ENCODE peak calls at places on chromosomes 2 and 18, in six cellular contexts. D is K562, Y is endothelial cell of umbilical vein, K is HCT116, C is stomach, G is spleen. N is an unnamed sample. For H3K9me3, the result is how much of the 10 kb centered on the place peaks cover.

GRCh38 chr2:202376460-202377307 is 557 bp downstream of the BMPR2 start:
- DNase-seq in C (no peak), Y (peak), K (no peak), G (peak), D (peak), N (peak)

GRCh38 chr2:217980036-217980435 is 22.8 kb downstream of the TNS1 start:
- DNase-seq in G (peak), Y (no peak), K (no peak), C (no peak), D (no peak), N (no peak)

GRCh38 chr2:176494949-176495353 is 225.7 kb downstream of the MTX2 start:
- DNase-seq in D (no peak), K (no peak), Y (no peak), C (peak), G (no peak), N (no peak)

GRCh38 chr2:30686000-30686399 is 121.2 kb downstream of the CAPN13 start:
- DNase-seq in C (no peak), D (peak), Y (no peak), G (no peak), K (no peak), N (no peak)

GRCh38 chr18:48927286-48928080 is 23.3 kb downstream of the SMAD7 start:
- DNase-seq in G (no peak), Y (no peak), K (no peak), D (no peak), C (no peak), N (no peak)

GRCh38 chr2:172943992-172944793 is 131.5 kb upstream of the MAP3K20 start:
- DNase-seq in Y (no peak), G (no peak), C (no peak), D (no peak), K (no peak), N (no peak)

GRCh38 chr18:9444549-9444948 is 30.8 kb upstream of the RALBP1 start:
- DNase-seq in Y (no peak), D (no peak), G (no peak), C (no peak), K (no peak), N (no peak)

GRCh38 chr2:236963631-236964030 is 122.1 kb upstream of the COPS8 start:
- DNase-seq in K (no peak), D (no peak), C (peak), Y (no peak), G (no peak), N (no peak)

GRCh38 chr18:24027156-24027555 is 12.6 kb downstream of the TTC39C start:
- DNase-seq in C (no peak), Y (no peak), D (no peak), G (no peak), K (no peak), N (peak)

GRCh38 chr2:41711736-41712135 is 336.1 kb upstream of the PKDCC start:
- DNase-seq in D (no peak), Y (no peak), K (no peak), G (no peak), C (no peak), N (no peak)

GRCh38 chr2:85312404-85312803 is 15.4 kb downstream of the TGOLN2 start:
- DNase-seq in C (no peak), K (no peak), G (no peak), D (no peak), Y (no peak), N (no peak)

GRCh38 chr2:198913394-198914152 is 544.2 kb downstream of the SATB2 start:
- DNase-seq in D (no peak), C (no peak), G (no peak), Y (no peak), K (no peak), N (no peak)

GRCh38 chr2:239224249-239224605 is 176.6 kb downstream of the HDAC4 start:
- DNase-seq in K (no peak), C (no peak), D (no peak), Y (no peak), G (no peak), N (no peak)

GRCh38 chr2:45857206-45857605 is 205.7 kb downstream of the PRKCE start:
- DNase-seq in G (no peak), K (no peak), C (no peak), Y (no peak), D (no peak), N (no peak)

GRCh38 chr2:8803658-8804379 is 33.6 kb downstream of the KIDINS220 start:
- DNase-seq in D (peak), G (no peak), K (peak), C (peak), Y (peak), N (peak)

GRCh38 chr2:190748966-190749365 is 100.1 kb downstream of the NAB1 start:
- DNase-seq in G (no peak), C (no peak), Y (no peak), K (no peak), D (no peak), N (no peak)

GRCh38 chr2:227374158-227374557 is 4.9 kb downstream of the TM4SF20 start:
- DNase-seq in G (no peak), Y (no peak), C (no peak), D (no peak), K (no peak), N (no peak)

GRCh38 chr2:192473331-192473730 is 278.6 kb upstream of the TMEFF2 start:
- DNase-seq in G (no peak), K (no peak), Y (no peak), D (no peak), C (no peak), N (no peak)

GRCh38 chr2:84991404-84992151 is 20.6 kb downstream of the KCMF1 start:
- DNase-seq in K (no peak), Y (peak), C (no peak), D (no peak), G (no peak), N (no peak)

GRCh38 chr2:232522855-232523681 is 2.9 kb downstream of the PRSS56 start:
- DNase-seq in G (no peak), K (no peak), C (no peak), Y (no peak), D (no peak), N (no peak)

GRCh38 chr18:78972385-78972918 is 7.2 kb upstream of the SALL3 start:
- DNase-seq in C (no peak), K (no peak), G (no peak), D (no peak), Y (no peak), N (no peak)

GRCh38 chr18:2301316-2301715 is 270.0 kb downstream of the METTL4 start:
- DNase-seq in C (no peak), D (no peak), G (no peak), K (no peak), Y (no peak), N (no peak)

GRCh38 chr2:70991142-70991541 is 3.5 kb downstream of the TEX261 start:
- DNase-seq in G (peak), D (no peak), K (no peak), Y (no peak), C (no peak), N (no peak)

GRCh38 chr2:213995400-213996105 is 415.3 kb upstream of the VWC2L start:
- DNase-seq in C (no peak), K (peak), G (no peak), Y (peak), D (no peak), N (no peak)

GRCh38 chr18:12085786-12086185 is 7.9 kb upstream of the ANKRD62 start:
- DNase-seq in D (no peak), Y (no peak), G (no peak), C (no peak), K (no peak), N (no peak)

GRCh38 chr2:234957533-234958135 is 5.8 kb downstream of the SH3BP4 start:
- DNase-seq in C (no peak), K (no peak), Y (no peak), G (peak), D (no peak), N (no peak)

GRCh38 chr18:43662657-43663056 is 385.4 kb upstream of the SYT4 start:
- DNase-seq in G (no peak), C (no peak), Y (no peak), K (no peak), D (no peak), N (no peak)

GRCh38 chr18:33584845-33585775 is 7.1 kb downstream of the ASXL3 start:
- DNase-seq in K (no peak), Y (no peak), C (no peak), D (no peak), G (no peak), N (no peak)

DNA sequence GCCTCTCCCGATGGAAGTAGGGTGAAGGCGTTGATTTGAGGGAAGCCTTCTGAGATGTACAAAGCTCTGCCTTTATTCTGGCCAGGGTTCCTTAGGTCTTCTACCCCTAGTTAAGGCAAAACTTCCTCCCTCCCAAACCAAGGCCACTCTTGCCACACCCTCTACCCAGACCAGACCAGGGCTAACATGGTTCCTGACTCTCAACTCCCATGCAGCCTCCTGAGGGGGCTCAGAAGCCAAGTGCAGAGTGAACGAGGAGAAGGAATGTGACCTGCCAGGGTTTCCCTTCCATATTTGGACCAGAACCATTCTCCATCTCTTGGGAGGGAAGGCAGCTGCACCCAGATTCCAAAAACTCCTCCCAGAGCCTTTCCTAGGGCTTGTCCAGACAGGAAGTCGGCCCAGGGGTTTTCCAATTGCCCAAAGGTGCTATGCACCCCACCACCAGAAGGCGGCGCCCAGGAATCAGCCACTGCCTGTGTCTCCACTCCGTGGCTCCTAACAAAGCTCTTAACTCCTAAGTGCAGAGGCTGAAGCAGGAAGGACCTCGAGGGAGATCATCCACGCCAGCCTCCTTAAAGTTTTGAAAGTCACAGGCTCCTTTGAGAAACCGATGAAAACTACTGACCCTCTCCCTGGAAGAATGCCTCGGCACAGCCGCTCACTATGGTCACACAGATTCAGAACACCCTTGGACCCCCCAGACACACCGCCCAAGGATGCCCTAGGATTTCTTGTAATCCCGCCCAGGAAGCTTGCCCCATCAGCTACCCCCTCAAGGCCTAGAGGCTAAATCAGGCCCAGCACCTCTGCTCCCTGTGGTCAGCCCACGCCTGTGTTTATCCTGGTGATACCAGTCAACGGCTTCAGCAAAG is 157.8 kb downstream of the SMAD2 start:
- DNase-seq in G (peak), K (peak), D (peak), Y (peak), C (peak), N (no peak)
- TF ChIP-seq CTCF in G (peak), K (peak), D (peak), Y (peak), C (peak), N (no peak)

GRCh38 chr2:15645720-15646385 is 54.2 kb downstream of the DDX1 start:
- DNase-seq in Y (no peak), D (no peak), K (no peak), C (no peak), G (no peak), N (no peak)
- TF ChIP-seq POLR2AphosphoS5 in Y (no peak), D (no peak), K (no peak), C (no peak), G (no peak), N (no peak)

GRCh38 chr2:89775885-89776284 is 1084.4 kb downstream of the RPIA start:
- DNase-seq in C (no peak), G (no peak), Y (no peak), D (no peak), K (no peak), N (no peak)
- H3K9me3 ChIP-seq in C (half or more), G (half or more), Y (under half), D (under half), K (half or more), N (under half)

GRCh38 chr18:22320155-22320554 is 97.6 kb downstream of the CTAGE1 start:
- DNase-seq in D (no peak), Y (no peak), G (no peak), K (no peak), C (no peak), N (no peak)

GRCh38 chr18:22320736-22321135 is 97.0 kb downstream of the CTAGE1 start:
- DNase-seq in D (no peak), K (no peak), Y (no peak), G (no peak), C (no peak), N (no peak)

GRCh38 chr18:22325396-22325795 is 92.3 kb downstream of the CTAGE1 start:
- DNase-seq in G (no peak), C (no peak), Y (no peak), K (no peak), D (no peak), N (no peak)

GRCh38 chr18:22322251-22322691 is 95.4 kb downstream of the CTAGE1 start:
- DNase-seq in Y (no peak), D (no peak), K (no peak), G (no peak), C (no peak), N (no peak)

GRCh38 chr18:22324191-22325131 is 93.3 kb downstream of the CTAGE1 start:
- DNase-seq in K (no peak), C (peak), D (peak), Y (peak), G (peak), N (no peak)
- TF ChIP-seq CTCF in K (no peak), C (no peak), D (peak), Y (no peak), G (no peak), N (no peak)

GRCh38 chr2:112542123-112542973 is at the start of gene POLR1B:
- DNase-seq in G (peak), C (peak), Y (peak), K (peak), D (peak), N (peak)
- TF ChIP-seq POLR2AphosphoS5 in G (peak), C (peak), Y (no peak), K (peak), D (peak), N (peak)

DNA sequence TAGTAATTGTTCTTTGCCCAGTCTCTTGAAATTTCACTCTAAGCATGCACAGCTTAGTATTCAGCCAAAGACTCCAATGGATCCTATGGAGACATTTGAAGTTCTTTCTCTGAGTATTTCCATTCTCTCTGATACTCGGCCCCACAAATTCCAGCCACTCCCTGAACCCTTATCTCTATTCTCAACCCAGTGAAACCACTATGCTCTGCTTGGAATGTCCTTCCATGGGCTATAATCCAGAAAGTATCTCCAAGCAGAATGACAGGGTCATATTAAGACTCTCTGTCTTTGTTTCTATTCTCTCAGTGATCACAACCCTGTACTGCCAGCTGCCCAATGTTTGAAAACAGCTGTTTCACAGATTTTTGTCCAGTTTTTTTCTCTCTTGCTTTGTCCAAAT is 22.0 kb downstream of the CHMP3 start:
- DNase-seq in Y (no peak), D (peak), K (no peak), C (no peak), G (no peak), N (no peak)
- H3K9me3 ChIP-seq in Y (under half), D (under half), K (under half), C (under half), G (under half), N (under half)

DNA sequence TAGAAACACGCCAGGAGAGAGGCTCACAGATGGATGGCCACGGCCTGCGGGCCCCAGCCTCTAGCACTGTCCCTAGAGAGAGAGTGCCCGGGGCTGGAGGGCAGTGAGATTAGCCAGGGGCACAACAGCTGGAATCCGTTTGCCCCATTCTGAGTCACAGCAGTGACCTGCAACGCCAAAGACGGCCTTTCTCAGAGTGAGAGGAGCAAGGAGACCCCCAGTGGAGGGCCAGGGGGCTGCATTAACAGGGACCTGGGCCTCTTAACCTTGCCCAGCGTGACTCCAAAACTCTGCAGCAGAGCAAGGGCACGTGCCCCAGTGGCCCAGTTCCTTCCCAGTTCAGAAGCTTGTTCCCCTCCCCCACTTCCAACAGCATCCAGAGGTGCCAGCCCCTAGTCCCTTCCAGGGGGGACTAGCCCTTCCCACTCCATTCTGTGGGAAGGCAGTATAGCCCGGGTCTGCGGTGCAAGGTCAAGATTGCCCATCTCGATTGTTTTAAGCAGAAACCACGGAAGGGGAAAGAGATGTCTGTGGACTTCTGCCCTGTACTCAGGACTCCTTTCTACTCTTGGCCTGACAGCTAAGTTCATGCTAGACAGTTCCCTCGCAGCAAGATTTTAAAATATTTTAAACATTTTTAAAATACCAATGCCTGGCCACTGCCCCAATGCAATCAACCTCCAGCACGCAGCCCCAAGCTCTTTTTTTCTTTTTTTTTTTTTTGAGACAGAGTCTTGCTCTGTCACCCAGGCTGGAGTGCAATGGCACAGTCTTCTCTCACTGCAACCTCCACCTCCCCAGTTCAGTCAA is 50.9 kb upstream of the BIN1 start:
- DNase-seq in Y (no peak), G (no peak), C (peak), D (peak), K (no peak), N (no peak)
- TF ChIP-seq CTCF in Y (peak), G (no peak), C (no peak), D (peak), K (no peak), N (no peak)

DNA sequence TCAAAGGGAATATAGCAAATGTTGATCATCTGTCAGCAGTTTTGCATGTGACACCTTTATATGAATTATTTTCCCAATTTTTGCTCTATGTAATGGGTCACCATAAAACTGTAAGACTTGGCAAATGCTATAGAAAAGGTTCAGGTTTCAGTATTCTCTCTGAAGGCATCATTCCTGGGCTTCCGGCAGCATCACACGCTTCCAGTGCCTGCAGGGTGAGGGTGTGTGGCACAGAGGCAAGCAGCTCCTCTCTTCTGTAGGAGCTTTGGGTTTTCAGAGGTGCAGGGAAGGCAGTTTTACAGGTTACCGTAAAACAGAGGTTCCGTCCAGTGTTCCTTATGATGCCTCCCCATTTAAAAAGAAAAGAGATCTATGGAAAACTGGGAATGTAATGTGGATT is 18.8 kb downstream of the COA5 start:
- DNase-seq in G (peak), C (no peak), K (no peak), Y (no peak), D (no peak), N (no peak)
- TF ChIP-seq POLR2AphosphoS5 in G (no peak), C (no peak), K (no peak), Y (no peak), D (no peak), N (no peak)

DNA sequence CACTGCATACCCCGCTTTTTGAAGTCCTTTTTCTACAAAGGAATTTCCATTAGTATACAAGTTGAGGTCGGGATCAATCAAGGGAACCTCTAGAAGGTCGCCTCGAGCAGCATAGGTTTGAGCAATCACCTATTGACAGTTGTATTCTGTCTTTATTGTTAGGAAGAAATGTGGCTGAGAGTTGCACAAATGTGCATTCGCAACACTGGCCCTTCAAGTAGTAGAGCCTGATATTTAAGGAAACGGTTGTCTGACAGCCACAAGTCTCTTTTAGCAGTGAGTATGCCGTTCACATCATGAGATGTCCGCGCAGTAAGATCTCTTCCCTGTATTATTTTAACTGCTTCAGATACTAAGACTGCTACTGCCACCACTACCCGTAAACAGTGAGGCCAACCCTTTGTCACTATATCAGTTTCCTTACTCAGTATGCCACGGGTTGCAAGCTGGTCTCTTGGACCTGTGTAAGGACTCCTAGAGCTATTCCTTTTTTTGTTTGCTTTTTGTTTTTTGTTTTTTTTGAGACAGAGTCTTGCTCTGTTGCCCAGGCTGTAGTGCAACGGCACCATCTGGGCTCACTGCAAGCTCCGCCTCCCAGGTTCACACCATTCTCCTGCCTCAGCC is 10.0 kb upstream of the STARD7 start:
- DNase-seq in Y (no peak), G (no peak), D (no peak), K (no peak), C (no peak), N (no peak)
- H3K9me3 ChIP-seq in Y (under half), G (under half), D (under half), K (under half), C (under half), N (under half)